ENCODE peak calls at places on chromosomes 6 and 20, in nine cellular contexts. B is mammary epithelial cell; Y is GM12878; N is PC-3; R is adrenal gland; O is fibroblast of lung; E is psoas muscle; L is CD8-positive, alpha-beta T cell; J is breast epithelium. Z is an unnamed sample. For H3K4me1, the result is how much of the 10 kb centered on the place peaks cover.

GRCh38 chr6:152727507-152727906 is 23.1 kb upstream of the VIP start:
- DNase-seq in B (no peak), Y (no peak), N (peak), R (no peak), O (no peak), E (no peak), L (no peak), J (no peak), Z (peak)

GRCh38 chr20:20084296-20084752 is 32.0 kb downstream of the CFAP61 start:
- DNase-seq in B (no peak), Y (no peak), N (no peak), R (peak), O (no peak), E (peak), L (no peak), J (no peak), Z (no peak)

GRCh38 chr6:30614044-30614842 is 2.8 kb downstream of the PPP1R10 start:
- DNase-seq in B (no peak), Y (no peak), N (no peak), R (no peak), O (no peak), E (no peak), L (peak), J (no peak), Z (no peak)

GRCh38 chr20:44736170-44737021 is 9.3 kb upstream of the KCNK15 start:
- DNase-seq in B (peak), Y (no peak), N (peak), R (peak), O (peak), E (no peak), L (no peak), J (no peak), Z (peak)

GRCh38 chr20:33684533-33685327 is 1.5 kb downstream of the E2F1 start:
- DNase-seq in B (no peak), Y (no peak), N (no peak), R (peak), O (no peak), E (no peak), L (no peak), J (no peak), Z (no peak)

GRCh38 chr20:1734269-1734858 is 76.8 kb upstream of the SIRPG start:
- DNase-seq in B (peak), Y (no peak), N (peak), R (no peak), O (no peak), E (no peak), L (peak), J (no peak), Z (no peak)

GRCh38 chr6:24196198-24196597 is 70.2 kb downstream of the NRSN1 start:
- DNase-seq in B (no peak), Y (no peak), N (no peak), R (no peak), O (no peak), E (no peak), L (no peak), J (no peak), Z (no peak)

GRCh38 chr20:24743641-24744040 is 205.4 kb upstream of the CST7 start:
- DNase-seq in B (no peak), Y (no peak), N (no peak), R (no peak), O (no peak), E (no peak), L (no peak), J (no peak), Z (no peak)

GRCh38 chr6:74764486-74764885 is 441.4 kb downstream of the COL12A1 start:
- DNase-seq in B (no peak), Y (no peak), N (no peak), R (no peak), O (no peak), E (no peak), L (no peak), J (no peak), Z (no peak)

GRCh38 chr20:57450419-57450818 is 59.2 kb downstream of the RBM38 start:
- DNase-seq in B (no peak), Y (peak), N (peak), R (peak), O (no peak), E (peak), L (peak), J (no peak), Z (no peak)

GRCh38 chr20:35328095-35328685 is 36.0 kb upstream of the FAM83C start:
- DNase-seq in B (no peak), Y (no peak), N (no peak), R (no peak), O (no peak), E (no peak), L (no peak), J (no peak), Z (no peak)

GRCh38 chr20:35326732-35327073 is 34.5 kb upstream of the FAM83C start:
- DNase-seq in B (no peak), Y (no peak), N (no peak), R (no peak), O (no peak), E (no peak), L (no peak), J (no peak), Z (no peak)

GRCh38 chr20:35327074-35327976 is 35.1 kb upstream of the FAM83C start:
- DNase-seq in B (no peak), Y (no peak), N (peak), R (no peak), O (peak), E (no peak), L (no peak), J (no peak), Z (peak)

GRCh38 chr20:35325385-35325784 is 33.2 kb upstream of the FAM83C start:
- DNase-seq in B (no peak), Y (no peak), N (no peak), R (no peak), O (no peak), E (no peak), L (no peak), J (no peak), Z (no peak)

GRCh38 chr20:35326021-35326731 is 34.0 kb upstream of the FAM83C start:
- DNase-seq in B (no peak), Y (no peak), N (no peak), R (peak), O (no peak), E (no peak), L (no peak), J (no peak), Z (no peak)
- H3K4me1 ChIP-seq in B (under half), Y (under half), N (under half), R (under half), O (under half), E (under half), L (under half), J (under half), Z (half or more)

DNA sequence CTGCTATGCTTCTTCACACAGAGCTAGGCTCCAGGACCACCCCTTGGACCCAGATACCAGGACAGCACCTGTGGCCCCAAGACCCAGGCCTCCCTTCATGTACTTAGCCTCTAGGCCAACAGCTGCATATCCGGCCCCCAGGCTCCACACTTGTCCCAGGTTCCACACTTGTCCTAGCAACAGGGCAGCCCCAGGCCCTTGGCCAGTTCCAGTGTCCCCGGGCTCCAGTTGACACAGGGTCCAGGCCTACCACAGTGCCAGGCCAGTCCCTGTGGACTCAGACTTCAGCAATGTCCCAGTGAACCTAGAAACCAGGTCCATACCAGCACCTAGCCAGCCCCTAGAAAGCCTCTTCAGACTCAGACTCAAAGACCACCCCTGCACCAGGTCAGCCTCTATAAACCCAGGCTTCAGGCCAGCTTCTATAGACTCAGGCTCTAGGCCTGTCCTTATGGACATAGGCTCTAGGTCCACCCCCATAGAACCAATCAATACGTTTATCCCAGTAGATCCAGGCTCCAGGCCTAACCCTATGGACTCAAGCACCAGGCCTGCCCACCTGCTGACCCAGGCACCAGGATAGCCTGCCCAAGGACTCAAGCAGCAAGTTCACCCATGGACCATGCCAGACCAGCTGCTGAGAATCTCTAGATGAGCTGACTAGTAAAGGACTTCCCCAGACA is 46.3 kb downstream of the RCAN2 start:
- DNase-seq in B (no peak), Y (no peak), N (no peak), R (no peak), O (no peak), E (no peak), L (no peak), J (no peak), Z (no peak)
- H3K4me3 ChIP-seq in B (no peak), Y (no peak), N (no peak), R (no peak), O (no peak), E (no peak), L (no peak), J (no peak), Z (no peak)

GRCh38 chr20:3694864-3695263 is 13.1 kb upstream of the ADAM33 start:
- DNase-seq in B (no peak), Y (no peak), N (no peak), R (no peak), O (no peak), E (no peak), L (no peak), J (no peak), Z (no peak)

GRCh38 chr20:3697588-3698235 is 14.7 kb downstream of the SIGLEC1 start:
- DNase-seq in B (no peak), Y (no peak), N (no peak), R (no peak), O (no peak), E (no peak), L (no peak), J (no peak), Z (no peak)

GRCh38 chr20:3696745-3697587 is 15.2 kb upstream of the ADAM33 start:
- DNase-seq in B (no peak), Y (no peak), N (no peak), R (no peak), O (no peak), E (no peak), L (no peak), J (no peak), Z (no peak)

GRCh38 chr20:3698511-3699436 is 13.6 kb downstream of the SIGLEC1 start:
- DNase-seq in B (no peak), Y (no peak), N (no peak), R (no peak), O (no peak), E (no peak), L (no peak), J (no peak), Z (no peak)

DNA sequence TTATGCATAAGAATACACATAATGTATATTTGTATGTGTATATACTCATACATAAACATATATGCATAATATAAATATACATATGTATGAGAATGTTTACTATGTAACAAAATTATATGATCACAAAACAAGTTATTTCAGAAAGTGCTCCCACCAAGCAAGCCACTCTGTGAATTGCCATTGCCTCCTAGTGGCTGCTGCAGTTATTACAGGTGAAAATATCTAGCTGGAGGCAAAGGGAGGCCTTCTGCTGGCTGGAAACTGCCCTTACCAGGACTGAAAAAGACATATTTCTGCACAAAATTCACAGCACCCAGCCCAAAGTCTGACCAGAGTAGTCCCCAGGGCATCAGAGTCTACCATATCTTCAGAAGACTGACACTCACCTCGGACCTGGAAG is 14.4 kb upstream of the ADAM33 start:
- DNase-seq in B (no peak), Y (no peak), N (peak), R (no peak), O (peak), E (no peak), L (no peak), J (no peak), Z (no peak)
- TF ChIP-seq CTCF in B (peak), Y (peak), N (peak), R (no peak), O (peak), E (peak), L (no peak), J (no peak), Z (peak)

DNA sequence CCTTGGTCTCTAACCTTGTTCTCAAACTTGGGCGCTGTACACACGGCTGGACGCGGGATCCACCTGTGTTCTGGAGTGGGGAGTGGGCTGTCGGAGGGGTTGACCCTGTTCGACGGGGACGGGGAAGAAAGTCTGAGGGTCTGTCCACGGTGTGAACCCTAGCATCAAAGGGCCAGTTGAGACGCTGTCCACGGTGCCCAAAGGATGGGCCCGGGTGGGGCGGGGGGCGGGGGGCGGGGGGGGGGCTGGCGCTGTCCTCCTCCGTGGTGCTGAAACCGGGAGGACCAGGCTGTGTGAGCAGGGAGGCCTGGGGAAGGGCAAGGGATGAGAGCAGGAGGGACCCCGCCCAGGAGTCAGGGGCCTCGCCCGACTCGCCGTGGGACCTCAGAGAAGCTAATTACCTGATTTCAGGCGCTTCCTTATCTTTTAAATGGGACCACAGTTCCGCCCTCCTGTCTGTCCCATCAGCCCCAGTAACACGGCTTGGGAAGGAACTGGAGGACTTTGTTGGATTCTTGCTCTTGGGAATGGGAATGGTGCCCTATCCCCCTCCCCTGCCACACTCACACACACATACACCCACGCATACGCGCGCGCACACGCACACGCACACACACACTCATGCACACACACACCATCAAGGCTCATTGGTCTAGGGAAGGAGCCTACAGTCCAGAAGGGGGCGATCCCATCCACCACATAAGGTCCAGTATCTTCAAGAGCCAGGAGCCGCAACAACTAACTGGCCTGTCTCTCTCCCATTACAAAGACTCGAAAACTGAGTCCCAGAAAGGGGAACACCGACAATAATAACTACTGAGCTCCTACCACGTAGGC is 1.0 kb upstream of the VSTM2L start:
- DNase-seq in B (peak), Y (no peak), N (peak), R (peak), O (peak), E (no peak), L (no peak), J (no peak), Z (peak)
- H3K4me1 ChIP-seq in B (under half), Y (under half), N (under half), R (under half), O (under half), E (under half), L (under half), J (under half), Z (under half)

Z was measured in Caco-2.